ENCODE peak calls at places on chromosomes 13 and 19, in five cellular contexts. V is K562, Y is mesendoderm, T is GM23248, P is H1. M is an unnamed sample.

GRCh38 chr13:104014803-104015645 is 948.8 kb upstream of the SLC10A2 start:
- DNase-seq in V (no peak), Y (no peak), T (no peak), P (no peak), M (no peak)

GRCh38 chr19:57546513-57546912 is 13.2 kb downstream of the ZNF550 start:
- DNase-seq in V (no peak), Y (no peak), T (no peak), P (no peak), M (no peak)

GRCh38 chr13:73898276-73898675 is 235.9 kb downstream of the KLF12 start:
- DNase-seq in V (no peak), Y (no peak), T (peak; percentile 9), P (no peak), M (no peak)

GRCh38 chr19:47095707-47096704 is 17.6 kb downstream of the ZC3H4 start:
- DNase-seq in V (no peak), Y (no peak), T (peak; percentile 48), P (no peak), M (no peak)

GRCh38 chr19:1967087-1967608 is 26.2 kb downstream of the CSNK1G2 start:
- DNase-seq in V (no peak), Y (no peak), T (no peak), P (no peak), M (no peak)

GRCh38 chr19:28425431-28425931 is 787.5 kb downstream of the UQCRFS1 start:
- DNase-seq in V (no peak), Y (peak; percentile 48), T (peak; percentile 52), P (no peak), M (no peak)

GRCh38 chr19:6668696-6669095 is 1.3 kb downstream of the TNFSF14 start:
- DNase-seq in V (no peak), Y (no peak), T (no peak), P (no peak), M (no peak)

GRCh38 chr19:2549701-2550191 is 73.8 kb downstream of the GADD45B start:
- DNase-seq in V (no peak), Y (no peak), T (peak; percentile 96), P (no peak), M (peak; percentile 98)

GRCh38 chr19:14383898-14384669 is 2.8 kb downstream of the ADGRE5 start:
- DNase-seq in V (peak; percentile 63), Y (peak; percentile 44), T (peak; percentile 88), P (no peak), M (peak; percentile 97)

GRCh38 chr13:92265408-92265807 is 867.0 kb downstream of the GPC5 start:
- DNase-seq in V (no peak), Y (no peak), T (no peak), P (no peak), M (no peak)

GRCh38 chr19:42250249-42250665 is 4.7 kb downstream of the ERF start:
- DNase-seq in V (no peak), Y (no peak), T (peak; percentile 35), P (no peak), M (no peak)

GRCh38 chr19:47124937-47125668 is 5.5 kb upstream of the SAE1 start:
- DNase-seq in V (peak; percentile 69), Y (peak; percentile 93), T (peak; percentile 81), P (no peak), M (peak; percentile 69)

GRCh38 chr19:50427997-50428425 is 4.7 kb upstream of the MYBPC2 start:
- DNase-seq in V (no peak), Y (peak; percentile 68), T (peak; percentile 73), P (peak; percentile 62), M (peak; percentile 90)

GRCh38 chr13:98447881-98448641 is 128.8 kb downstream of the STK24 start:
- DNase-seq in V (peak; percentile 28), Y (peak; percentile 77), T (peak; percentile 80), P (no peak), M (peak; percentile 66)

GRCh38 chr13:98320561-98321105 is 143.6 kb upstream of the RNF113B start:
- DNase-seq in V (no peak), Y (peak; percentile 83), T (no peak), P (no peak), M (no peak)

GRCh38 chr19:54928299-54928698 is 19.0 kb downstream of the NLRP7 start:
- DNase-seq in V (peak; percentile 36), Y (peak; percentile 40), T (peak; percentile 12), P (no peak), M (peak; percentile 49)

GRCh38 chr13:93224545-93224944 is 2.1 kb upstream of the GPC6 start:
- DNase-seq in V (no peak), Y (peak; percentile 99), T (peak; percentile 6), P (no peak), M (peak; percentile 87)

GRCh38 chr19:44603201-44603945 is 10.0 kb upstream of the IGSF23 start:
- DNase-seq in V (no peak), Y (no peak), T (peak; percentile 95), P (no peak), M (peak; percentile 90)

GRCh38 chr19:44552324-44552723 is 22.8 kb upstream of the CEACAM20 start:
- DNase-seq in V (peak; percentile 72), Y (peak; percentile 83), T (peak; percentile 54), P (peak; percentile 70), M (peak; percentile 81)

GRCh38 chr19:10852098-10852800 is 4.0 kb downstream of the C19orf38 start:
- DNase-seq in V (no peak), Y (peak; percentile 79), T (peak; percentile 76), P (no peak), M (peak; percentile 73)

GRCh38 chr19:21947775-21948174 is 63.0 kb downstream of the ZNF208 start:
- DNase-seq in V (peak; percentile 10), Y (peak; percentile 23), T (no peak), P (no peak), M (no peak)

GRCh38 chr19:55196803-55197202 is 12.5 kb downstream of the PTPRH start:
- DNase-seq in V (no peak), Y (peak; percentile 26), T (peak; percentile 27), P (no peak), M (peak; percentile 77)

GRCh38 chr13:112733661-112734379 is 44.0 kb downstream of the ATP11A start:
- DNase-seq in V (peak; percentile 11), Y (peak; percentile 65), T (no peak), P (no peak), M (peak; percentile 74)

GRCh38 chr13:71525004-71525403 is 342.0 kb downstream of the DACH1 start:
- DNase-seq in V (no peak), Y (no peak), T (no peak), P (no peak), M (no peak)

GRCh38 chr19:21698215-21698614 is 69.2 kb downstream of the ZNF100 start:
- DNase-seq in V (peak; percentile 9), Y (peak; percentile 53), T (peak; percentile 34), P (no peak), M (no peak)

GRCh38 chr19:41872384-41872774 is 4.7 kb upstream of the CD79A start:
- DNase-seq in V (no peak), Y (no peak), T (no peak), P (no peak), M (no peak)

GRCh38 chr13:48156466-48156865 is 61.6 kb upstream of the MED4 start:
- DNase-seq in V (no peak), Y (peak; percentile 37), T (no peak), P (no peak), M (peak; percentile 22)

GRCh38 chr19:1882089-1882785 is 3.1 kb downstream of the ABHD17A start:
- DNase-seq in V (no peak), Y (no peak), T (no peak), P (no peak), M (peak; percentile 72)

GRCh38 chr13:99206226-99206625 is 5.6 kb downstream of the UBAC2 start:
- DNase-seq in V (no peak), Y (no peak), T (no peak), P (no peak), M (no peak)

GRCh38 chr13:24252136-24252535 is 57.2 kb upstream of the C1QTNF9 start:
- DNase-seq in V (no peak), Y (no peak), T (no peak), P (no peak), M (no peak)

GRCh38 chr13:71867101-71867814 is at the start of gene DACH1:
- DNase-seq in V (peak; percentile 3), Y (peak; percentile 85), T (peak; percentile 35), P (no peak), M (peak; percentile 77)

GRCh38 chr19:8311461-8312260 is 3.5 kb upstream of the CD320 start:
- DNase-seq in V (peak; percentile 23), Y (no peak), T (no peak), P (no peak), M (no peak)

GRCh38 chr13:24071423-24072075 is 89.0 kb upstream of the SPATA13 start:
- DNase-seq in V (no peak), Y (no peak), T (peak; percentile 92), P (no peak), M (peak; percentile 85)

GRCh38 chr13:43074824-43075510 is 51.6 kb downstream of the DNAJC15 start:
- DNase-seq in V (no peak), Y (no peak), T (no peak), P (no peak), M (no peak)
- H3K4me3 ChIP-seq in V (no peak overlapping the region), Y (no peak overlapping the region), T (no peak overlapping the region), P (no peak overlapping the region), M (no peak overlapping the region)

GRCh38 chr19:30752201-30752600 is 380.0 kb downstream of the ZNF536 start:
- DNase-seq in V (no peak), Y (no peak), T (no peak), P (no peak), M (no peak)

GRCh38 chr19:30755581-30755980 is 383.4 kb downstream of the ZNF536 start:
- DNase-seq in V (no peak), Y (no peak), T (no peak), P (no peak), M (no peak)

GRCh38 chr19:30752876-30753275 is 380.7 kb downstream of the ZNF536 start:
- DNase-seq in V (no peak), Y (no peak), T (no peak), P (no peak), M (no peak)

GRCh38 chr19:30757836-30758617 is 385.8 kb downstream of the ZNF536 start:
- DNase-seq in V (no peak), Y (no peak), T (no peak), P (no peak), M (no peak)

DNA sequence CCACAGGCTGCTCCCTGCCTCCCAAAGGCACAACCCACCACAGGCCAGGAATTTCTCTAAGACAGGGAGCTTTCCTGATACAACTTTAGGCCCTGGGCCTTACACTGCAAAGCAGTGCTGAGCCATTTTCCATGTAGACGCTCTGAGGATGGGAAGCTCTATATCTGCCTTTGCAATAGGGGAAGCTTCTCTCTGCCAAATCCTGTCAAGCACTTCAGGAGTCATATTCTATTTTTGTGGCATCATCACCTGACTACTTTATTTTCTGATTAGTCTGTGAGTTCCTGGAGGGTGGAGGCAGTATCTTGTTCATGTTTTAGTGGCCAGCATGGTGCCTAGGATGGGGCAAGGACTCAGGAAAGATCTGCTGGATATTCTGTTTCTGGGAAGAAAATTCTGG is 382.0 kb downstream of the ZNF536 start:
- DNase-seq in V (no peak), Y (no peak), T (no peak), P (no peak), M (no peak)
- H3K4me2 ChIP-seq in V (no peak overlapping the region), Y (no peak overlapping the region), T (no peak overlapping the region), P (no peak overlapping the region), M (no peak overlapping the region)

GRCh38 chr13:28492527-28493367 is 2.2 kb downstream of the FLT1 start:
- DNase-seq in V (no peak), Y (peak; percentile 59), T (no peak), P (no peak), M (no peak)
- H3K79me2 ChIP-seq in V (no peaks in the 10 kb centered on the region), Y (peaks cover 26% of the 10 kb centered on the region), T (peaks cover 13% of the 10 kb centered on the region), P (peaks cover 33% of the 10 kb centered on the region), M (no peaks in the 10 kb centered on the region)

DNA sequence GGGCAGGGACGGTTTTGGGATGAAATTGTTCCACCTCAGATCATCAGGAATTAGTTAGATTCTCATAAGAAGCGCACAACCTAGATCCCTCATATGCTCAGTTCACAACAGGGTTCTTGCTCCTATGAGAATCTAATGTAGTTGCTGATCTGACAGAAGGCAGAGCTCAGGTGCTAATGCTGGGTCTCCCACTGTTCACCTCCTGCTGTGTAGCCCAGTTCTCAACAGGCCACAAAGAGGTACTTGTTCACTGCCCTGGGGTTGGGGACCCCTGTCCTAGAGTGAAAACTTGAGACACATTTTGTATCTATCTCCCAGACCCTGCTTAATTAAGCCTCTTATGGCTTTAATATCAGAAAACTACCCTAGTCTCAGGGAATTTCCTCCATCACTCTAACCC is 966.0 kb downstream of the PCDH17 start:
- DNase-seq in V (no peak), Y (peak; percentile 8), T (no peak), P (no peak), M (no peak)
- H3K4me3 ChIP-seq in V (no peak overlapping the region), Y (no peak overlapping the region), T (no peak overlapping the region), P (no peak overlapping the region), M (no peak overlapping the region)